ENCODE peak calls at places on chromosomes 11 and 22, in five cellular contexts. One of them, this sample, is unnamed.

GRCh38 chr22:40634119-40634903 is 2.2 kb downstream of the MRTFA start:
- DNase-seq in psoas muscle: no peak
- DNase-seq in thoracic aorta: no peak
- DNase-seq in lower lobe of right lung: no peak
- DNase-seq in Panc1: no peak
- DNase-seq in this sample: no peak

GRCh38 chr11:66069715-66070603 is at the start of gene PACS1:
- DNase-seq in lower lobe of right lung: peak; percentile 88
- DNase-seq in Panc1: no peak
- DNase-seq in thoracic aorta: no peak
- DNase-seq in psoas muscle: peak; percentile 83
- DNase-seq in this sample: peak; percentile 67

GRCh38 chr11:14713518-14714244 is 70.1 kb downstream of the PDE3B start:
- DNase-seq in lower lobe of right lung: no peak
- DNase-seq in thoracic aorta: no peak
- DNase-seq in psoas muscle: no peak
- DNase-seq in Panc1: no peak
- DNase-seq in this sample: no peak

GRCh38 chr11:117734596-117734995 is 62.4 kb downstream of the DSCAML1 start:
- DNase-seq in psoas muscle: no peak
- DNase-seq in Panc1: no peak
- DNase-seq in lower lobe of right lung: no peak
- DNase-seq in thoracic aorta: no peak
- DNase-seq in this sample: no peak

GRCh38 chr22:49786976-49787843 is 40.5 kb downstream of the BRD1 start:
- DNase-seq in lower lobe of right lung: no peak
- DNase-seq in Panc1: no peak
- DNase-seq in thoracic aorta: no peak
- DNase-seq in psoas muscle: peak; percentile 13
- DNase-seq in this sample: no peak

GRCh38 chr22:24359452-24360120 is 67.8 kb upstream of the ADORA2A start:
- DNase-seq in Panc1: no peak
- DNase-seq in lower lobe of right lung: no peak
- DNase-seq in thoracic aorta: no peak
- DNase-seq in psoas muscle: no peak
- DNase-seq in this sample: no peak

GRCh38 chr11:57649826-57650738 is at the start of gene YPEL4:
- DNase-seq in psoas muscle: no peak
- DNase-seq in Panc1: no peak
- DNase-seq in lower lobe of right lung: peak; percentile 57
- DNase-seq in thoracic aorta: no peak
- DNase-seq in this sample: no peak

GRCh38 chr22:37930270-37930951 is 23.0 kb downstream of the C22orf23 start:
- DNase-seq in Panc1: no peak
- DNase-seq in thoracic aorta: no peak
- DNase-seq in psoas muscle: no peak
- DNase-seq in lower lobe of right lung: no peak
- DNase-seq in this sample: peak; percentile 52

GRCh38 chr22:27913162-27913741 is 5.8 kb downstream of the PITPNB start:
- DNase-seq in Panc1: no peak
- DNase-seq in lower lobe of right lung: no peak
- DNase-seq in psoas muscle: no peak
- DNase-seq in thoracic aorta: no peak
- DNase-seq in this sample: no peak

GRCh38 chr11:117186431-117186761 is 7.9 kb downstream of the SIDT2 start:
- DNase-seq in psoas muscle: no peak
- DNase-seq in thoracic aorta: no peak
- DNase-seq in lower lobe of right lung: peak; percentile 20
- DNase-seq in Panc1: no peak
- DNase-seq in this sample: peak; percentile 44

GRCh38 chr11:118643142-118643994 is 36.0 kb downstream of the PHLDB1 start:
- DNase-seq in thoracic aorta: no peak
- DNase-seq in lower lobe of right lung: no peak
- DNase-seq in psoas muscle: peak; percentile 60
- DNase-seq in Panc1: no peak
- DNase-seq in this sample: no peak

GRCh38 chr11:111344032-111344431 is 35.0 kb downstream of the POU2AF1 start:
- DNase-seq in Panc1: no peak
- DNase-seq in psoas muscle: peak; percentile 68
- DNase-seq in thoracic aorta: no peak
- DNase-seq in lower lobe of right lung: peak; percentile 56
- DNase-seq in this sample: no peak

GRCh38 chr11:108672113-108672512 is 7.2 kb downstream of the DDX10 start:
- DNase-seq in thoracic aorta: no peak
- DNase-seq in lower lobe of right lung: no peak
- DNase-seq in Panc1: no peak
- DNase-seq in psoas muscle: no peak
- DNase-seq in this sample: no peak

GRCh38 chr22:27344546-27344945 is 457.0 kb downstream of the MN1 start:
- DNase-seq in thoracic aorta: no peak
- DNase-seq in lower lobe of right lung: no peak
- DNase-seq in psoas muscle: no peak
- DNase-seq in Panc1: no peak
- DNase-seq in this sample: no peak

GRCh38 chr22:37425800-37426531 is 1.3 kb downstream of the ELFN2 start:
- DNase-seq in thoracic aorta: no peak
- DNase-seq in lower lobe of right lung: no peak
- DNase-seq in psoas muscle: no peak
- DNase-seq in Panc1: no peak
- DNase-seq in this sample: no peak

GRCh38 chr11:66454828-66455227 is 11.9 kb upstream of the PELI3 start:
- DNase-seq in lower lobe of right lung: no peak
- DNase-seq in psoas muscle: no peak
- DNase-seq in Panc1: no peak
- DNase-seq in thoracic aorta: no peak
- DNase-seq in this sample: no peak

GRCh38 chr11:61675826-61676225 is 4.4 kb upstream of the DAGLA start:
- DNase-seq in psoas muscle: no peak
- DNase-seq in lower lobe of right lung: no peak
- DNase-seq in Panc1: no peak
- DNase-seq in thoracic aorta: no peak
- DNase-seq in this sample: no peak

GRCh38 chr11:61871158-61871597 is 20.2 kb downstream of the FADS3 start:
- DNase-seq in thoracic aorta: peak; percentile 48
- DNase-seq in lower lobe of right lung: peak; percentile 80
- DNase-seq in psoas muscle: peak; percentile 82
- DNase-seq in Panc1: peak; percentile 25
- DNase-seq in this sample: peak; percentile 65

GRCh38 chr11:56624661-56625110 is 10.0 kb upstream of the OR5M1 start:
- DNase-seq in lower lobe of right lung: no peak
- DNase-seq in psoas muscle: no peak
- DNase-seq in thoracic aorta: no peak
- DNase-seq in Panc1: peak; percentile 27
- DNase-seq in this sample: no peak

GRCh38 chr11:11895672-11896071 is 53.9 kb downstream of the USP47 start:
- DNase-seq in Panc1: no peak
- DNase-seq in psoas muscle: no peak
- DNase-seq in lower lobe of right lung: no peak
- DNase-seq in thoracic aorta: no peak
- DNase-seq in this sample: no peak

GRCh38 chr11:62627718-62628117 is 5.9 kb upstream of the B3GAT3 start:
- DNase-seq in psoas muscle: no peak
- DNase-seq in lower lobe of right lung: no peak
- DNase-seq in Panc1: no peak
- DNase-seq in thoracic aorta: no peak
- DNase-seq in this sample: no peak

GRCh38 chr11:108947654-108948570 is 283.0 kb downstream of the DDX10 start:
- DNase-seq in lower lobe of right lung: no peak
- DNase-seq in Panc1: no peak
- DNase-seq in psoas muscle: no peak
- DNase-seq in thoracic aorta: no peak
- DNase-seq in this sample: no peak

GRCh38 chr11:67337257-67337656 is 16.1 kb downstream of the POLD4 start:
- DNase-seq in Panc1: no peak
- DNase-seq in psoas muscle: no peak
- DNase-seq in thoracic aorta: no peak
- DNase-seq in lower lobe of right lung: no peak
- DNase-seq in this sample: no peak

GRCh38 chr11:75303544-75304224 is 47.8 kb downstream of the ARRB1 start:
- DNase-seq in lower lobe of right lung: no peak
- DNase-seq in thoracic aorta: no peak
- DNase-seq in psoas muscle: no peak
- DNase-seq in Panc1: no peak
- DNase-seq in this sample: no peak

GRCh38 chr22:30561402-30562154 is 12.9 kb downstream of the GAL3ST1 start:
- DNase-seq in Panc1: no peak
- DNase-seq in thoracic aorta: no peak
- DNase-seq in lower lobe of right lung: no peak
- DNase-seq in psoas muscle: no peak
- DNase-seq in this sample: no peak

GRCh38 chr11:19924321-19925115 is 211.9 kb downstream of the NAV2 start:
- DNase-seq in psoas muscle: no peak
- DNase-seq in Panc1: no peak
- DNase-seq in thoracic aorta: no peak
- DNase-seq in lower lobe of right lung: no peak
- DNase-seq in this sample: no peak
- H3K4me1 ChIP-seq in psoas muscle: no peaks in the 10 kb centered on the region
- H3K4me1 ChIP-seq in Panc1: no peaks in the 10 kb centered on the region
- H3K4me1 ChIP-seq in thoracic aorta: peaks cover 92% of the 10 kb centered on the region
- H3K4me1 ChIP-seq in lower lobe of right lung: no peaks in the 10 kb centered on the region
- H3K4me1 ChIP-seq in this sample: no peaks in the 10 kb centered on the region

DNA sequence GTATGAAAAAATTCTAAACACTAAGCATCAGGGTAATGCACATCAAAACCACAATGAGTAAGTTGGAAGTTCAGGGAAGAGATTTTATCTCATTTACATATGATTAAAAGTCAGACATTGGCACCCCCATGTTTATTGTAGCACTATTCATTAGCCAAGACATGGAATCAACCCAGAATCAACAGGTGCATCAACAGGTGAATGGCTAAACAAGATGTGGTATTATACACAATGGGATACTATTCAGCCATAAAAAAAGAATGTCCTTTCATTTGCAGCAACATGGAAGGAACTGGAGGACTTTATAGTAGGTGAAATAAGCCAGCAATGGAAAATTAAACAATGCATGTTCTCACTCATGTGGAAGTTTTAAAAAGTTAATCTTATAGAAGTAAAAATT is 17.6 kb upstream of the TTC17 start:
- DNase-seq in thoracic aorta: no peak
- DNase-seq in lower lobe of right lung: no peak
- DNase-seq in psoas muscle: no peak
- DNase-seq in Panc1: no peak
- DNase-seq in this sample: no peak
- H3K4me1 ChIP-seq in thoracic aorta: no peaks in the 10 kb centered on the region
- H3K4me1 ChIP-seq in lower lobe of right lung: no peaks in the 10 kb centered on the region
- H3K4me1 ChIP-seq in psoas muscle: no peaks in the 10 kb centered on the region
- H3K4me1 ChIP-seq in Panc1: no peaks in the 10 kb centered on the region
- H3K4me1 ChIP-seq in this sample: no peaks in the 10 kb centered on the region

GRCh38 chr11:73163638-73164174 is 21.6 kb upstream of the FCHSD2 start:
- DNase-seq in psoas muscle: no peak
- DNase-seq in lower lobe of right lung: no peak
- DNase-seq in thoracic aorta: no peak
- DNase-seq in Panc1: no peak
- DNase-seq in this sample: no peak
- H3K4me1 ChIP-seq in psoas muscle: peaks cover 4% of the 10 kb centered on the region
- H3K4me1 ChIP-seq in lower lobe of right lung: peaks cover 9% of the 10 kb centered on the region
- H3K4me1 ChIP-seq in thoracic aorta: peaks cover 3% of the 10 kb centered on the region
- H3K4me1 ChIP-seq in Panc1: no peaks in the 10 kb centered on the region
- H3K4me1 ChIP-seq in this sample: no peaks in the 10 kb centered on the region

DNA sequence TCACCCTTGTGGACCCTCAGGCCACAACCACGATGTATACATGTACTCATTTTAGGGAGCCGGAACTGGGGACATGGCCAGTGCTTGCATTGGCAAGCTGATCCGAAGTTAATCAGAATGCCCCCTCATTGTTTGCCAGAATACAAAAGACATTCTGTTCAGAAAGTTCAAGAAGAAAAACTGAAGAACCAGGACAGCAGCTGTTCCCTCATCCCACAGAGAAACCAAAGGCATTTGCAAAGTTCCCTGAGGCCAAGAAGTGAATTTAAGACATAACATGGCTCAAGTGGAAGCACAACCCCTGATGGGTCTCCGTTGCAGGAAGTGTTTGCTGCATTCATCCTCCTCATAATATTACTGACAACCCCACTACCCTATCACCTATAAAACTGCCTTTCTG is 101.8 kb upstream of the AKIP1 start:
- DNase-seq in lower lobe of right lung: no peak
- DNase-seq in psoas muscle: no peak
- DNase-seq in thoracic aorta: no peak
- DNase-seq in Panc1: no peak
- DNase-seq in this sample: no peak
- H3K4me1 ChIP-seq in lower lobe of right lung: peaks cover 86% of the 10 kb centered on the region
- H3K4me1 ChIP-seq in psoas muscle: peaks cover 31% of the 10 kb centered on the region
- H3K4me1 ChIP-seq in thoracic aorta: peaks cover 61% of the 10 kb centered on the region
- H3K4me1 ChIP-seq in Panc1: peaks cover 57% of the 10 kb centered on the region
- H3K4me1 ChIP-seq in this sample: peaks cover 10% of the 10 kb centered on the region

DNA sequence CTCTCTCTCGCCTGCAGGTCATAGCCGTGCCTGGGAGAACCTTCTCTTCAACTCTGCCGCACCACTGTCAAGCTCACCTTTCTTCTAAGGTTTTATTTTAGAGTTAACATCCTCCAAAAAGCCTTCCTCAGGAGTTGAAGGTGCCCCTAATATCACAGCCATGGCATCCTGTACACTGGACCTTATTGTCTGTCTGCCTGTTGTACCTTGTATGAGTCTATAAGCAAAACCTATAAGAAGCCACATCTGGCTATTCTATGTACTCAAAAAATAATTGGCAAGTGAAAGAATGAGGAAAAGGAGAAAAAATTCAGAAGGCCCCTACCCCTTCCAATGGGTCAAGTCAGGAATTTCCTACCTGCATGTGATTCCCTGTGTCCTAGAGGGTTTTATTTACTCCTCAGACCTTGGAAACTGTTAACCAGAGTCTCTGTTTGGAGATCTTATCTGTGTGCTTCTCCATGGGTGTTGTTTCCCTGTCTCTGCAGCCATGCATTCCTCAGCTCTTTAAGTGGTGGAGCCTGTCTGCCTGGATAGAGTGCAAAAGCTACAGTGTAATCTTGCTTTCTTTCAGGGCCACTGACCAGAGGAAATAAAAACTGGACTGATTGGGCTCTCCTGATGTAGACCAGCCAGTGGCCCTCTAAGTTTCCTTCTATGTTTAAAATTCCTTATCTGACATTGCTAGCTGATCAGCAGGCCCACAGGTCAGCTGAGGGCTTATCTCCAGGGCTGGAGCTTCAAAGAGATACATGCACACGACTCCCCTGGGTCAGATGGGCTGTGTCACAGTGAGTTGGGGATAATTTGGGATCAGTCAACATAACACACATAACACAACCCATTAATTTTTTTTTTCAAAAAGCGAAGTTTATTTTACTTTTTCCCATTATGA is 37.6 kb upstream of the TMEM135 start:
- DNase-seq in lower lobe of right lung: no peak
- DNase-seq in psoas muscle: no peak
- DNase-seq in thoracic aorta: no peak
- DNase-seq in Panc1: no peak
- DNase-seq in this sample: no peak
- H3K4me1 ChIP-seq in lower lobe of right lung: peaks cover 7% of the 10 kb centered on the region
- H3K4me1 ChIP-seq in psoas muscle: no peaks in the 10 kb centered on the region
- H3K4me1 ChIP-seq in thoracic aorta: peaks cover 14% of the 10 kb centered on the region
- H3K4me1 ChIP-seq in Panc1: peaks cover 25% of the 10 kb centered on the region
- H3K4me1 ChIP-seq in this sample: no peaks in the 10 kb centered on the region

This sample was measured in pancreas.